ENCODE peak calls at places on chromosomes 6 and 20, in eight cellular contexts. One of them, this sample, is unnamed. For H3K4me1, the result is how much of the 10 kb centered on the place peaks cover.

GRCh38 chr20:4637081-4637797 is 84.5 kb upstream of the PRND start:
- DNase-seq in HCT116: no peak
- DNase-seq in SJCRH30: no peak
- DNase-seq in psoas muscle: no peak
- DNase-seq in adrenal gland: no peak
- DNase-seq in A549: no peak
- DNase-seq in pancreas: no peak
- DNase-seq in left ventricle myocardium inferior: no peak
- DNase-seq in this sample: no peak

GRCh38 chr6:43733471-43734293 is 36.3 kb upstream of the VEGFA start:
- DNase-seq in HCT116: no peak
- DNase-seq in A549: no peak
- DNase-seq in pancreas: no peak
- DNase-seq in psoas muscle: no peak
- DNase-seq in adrenal gland: no peak
- DNase-seq in left ventricle myocardium inferior: no peak
- DNase-seq in SJCRH30: no peak
- DNase-seq in this sample: no peak

GRCh38 chr20:39453890-39454289 is 491.7 kb downstream of the DHX35 start:
- DNase-seq in SJCRH30: no peak
- DNase-seq in psoas muscle: no peak
- DNase-seq in left ventricle myocardium inferior: no peak
- DNase-seq in pancreas: no peak
- DNase-seq in A549: no peak
- DNase-seq in HCT116: no peak
- DNase-seq in adrenal gland: no peak
- DNase-seq in this sample: no peak

GRCh38 chr6:150091466-150091865 is 22.5 kb upstream of the ULBP3 start:
- DNase-seq in pancreas: no peak
- DNase-seq in A549: no peak
- DNase-seq in psoas muscle: no peak
- DNase-seq in SJCRH30: no peak
- DNase-seq in left ventricle myocardium inferior: no peak
- DNase-seq in HCT116: no peak
- DNase-seq in adrenal gland: no peak
- DNase-seq in this sample: no peak

GRCh38 chr6:158969148-158969547 is 30.9 kb downstream of the RSPH3 start:
- DNase-seq in pancreas: no peak
- DNase-seq in HCT116: no peak
- DNase-seq in left ventricle myocardium inferior: no peak
- DNase-seq in A549: peak
- DNase-seq in psoas muscle: no peak
- DNase-seq in adrenal gland: no peak
- DNase-seq in SJCRH30: no peak
- DNase-seq in this sample: no peak

GRCh38 chr6:2021713-2022125 is 223.7 kb downstream of the GMDS start:
- DNase-seq in adrenal gland: peak
- DNase-seq in HCT116: no peak
- DNase-seq in pancreas: peak
- DNase-seq in A549: no peak
- DNase-seq in SJCRH30: peak
- DNase-seq in psoas muscle: peak
- DNase-seq in left ventricle myocardium inferior: peak
- DNase-seq in this sample: peak

GRCh38 chr6:108115598-108116058 is 41.1 kb upstream of the OSTM1 start:
- DNase-seq in pancreas: peak
- DNase-seq in left ventricle myocardium inferior: peak
- DNase-seq in A549: peak
- DNase-seq in psoas muscle: peak
- DNase-seq in HCT116: peak
- DNase-seq in SJCRH30: peak
- DNase-seq in adrenal gland: peak
- DNase-seq in this sample: no peak

GRCh38 chr20:53897884-53898557 is 172.4 kb downstream of the BCAS1 start:
- DNase-seq in A549: no peak
- DNase-seq in pancreas: no peak
- DNase-seq in adrenal gland: no peak
- DNase-seq in SJCRH30: peak
- DNase-seq in psoas muscle: no peak
- DNase-seq in left ventricle myocardium inferior: no peak
- DNase-seq in HCT116: no peak
- DNase-seq in this sample: no peak

GRCh38 chr20:47181056-47181862 is 175.2 kb downstream of the ZMYND8 start:
- DNase-seq in SJCRH30: peak
- DNase-seq in pancreas: no peak
- DNase-seq in HCT116: peak
- DNase-seq in psoas muscle: no peak
- DNase-seq in adrenal gland: no peak
- DNase-seq in A549: peak
- DNase-seq in left ventricle myocardium inferior: no peak
- DNase-seq in this sample: no peak

GRCh38 chr6:134945045-134945444 is 4.9 kb downstream of the ALDH8A1 start:
- DNase-seq in psoas muscle: no peak
- DNase-seq in pancreas: no peak
- DNase-seq in adrenal gland: no peak
- DNase-seq in SJCRH30: no peak
- DNase-seq in left ventricle myocardium inferior: no peak
- DNase-seq in A549: no peak
- DNase-seq in HCT116: no peak
- DNase-seq in this sample: no peak

GRCh38 chr6:170561550-170561949 is 7.4 kb downstream of the TBP start:
- DNase-seq in SJCRH30: no peak
- DNase-seq in A549: no peak
- DNase-seq in adrenal gland: no peak
- DNase-seq in psoas muscle: no peak
- DNase-seq in left ventricle myocardium inferior: no peak
- DNase-seq in HCT116: no peak
- DNase-seq in pancreas: no peak
- DNase-seq in this sample: no peak

GRCh38 chr20:50190251-50191064 is at the start of gene CEBPB:
- DNase-seq in adrenal gland: peak
- DNase-seq in HCT116: peak
- DNase-seq in pancreas: peak
- DNase-seq in psoas muscle: peak
- DNase-seq in SJCRH30: peak
- DNase-seq in A549: peak
- DNase-seq in left ventricle myocardium inferior: peak
- DNase-seq in this sample: peak

GRCh38 chr6:135191508-135192255 is 10.6 kb downstream of the MYB start:
- DNase-seq in adrenal gland: no peak
- DNase-seq in pancreas: no peak
- DNase-seq in left ventricle myocardium inferior: no peak
- DNase-seq in HCT116: no peak
- DNase-seq in psoas muscle: no peak
- DNase-seq in SJCRH30: no peak
- DNase-seq in A549: no peak
- DNase-seq in this sample: no peak

GRCh38 chr6:79048611-79049010 is 29.4 kb downstream of the PHIP start:
- DNase-seq in SJCRH30: peak
- DNase-seq in adrenal gland: peak
- DNase-seq in A549: peak
- DNase-seq in HCT116: peak
- DNase-seq in pancreas: no peak
- DNase-seq in left ventricle myocardium inferior: no peak
- DNase-seq in psoas muscle: no peak
- DNase-seq in this sample: no peak

GRCh38 chr6:57162516-57162915 is 9.6 kb upstream of the BAG2 start:
- DNase-seq in pancreas: no peak
- DNase-seq in adrenal gland: no peak
- DNase-seq in psoas muscle: no peak
- DNase-seq in left ventricle myocardium inferior: no peak
- DNase-seq in SJCRH30: no peak
- DNase-seq in A549: no peak
- DNase-seq in HCT116: no peak
- DNase-seq in this sample: no peak

GRCh38 chr6:19836799-19837510 is at the start of gene ID4:
- DNase-seq in HCT116: no peak
- DNase-seq in psoas muscle: peak
- DNase-seq in left ventricle myocardium inferior: peak
- DNase-seq in adrenal gland: peak
- DNase-seq in A549: peak
- DNase-seq in pancreas: peak
- DNase-seq in SJCRH30: peak
- DNase-seq in this sample: peak

GRCh38 chr6:33746651-33747100 is at the start of gene IP6K3:
- DNase-seq in A549: no peak
- DNase-seq in SJCRH30: peak
- DNase-seq in adrenal gland: no peak
- DNase-seq in left ventricle myocardium inferior: peak
- DNase-seq in pancreas: peak
- DNase-seq in HCT116: no peak
- DNase-seq in psoas muscle: peak
- DNase-seq in this sample: no peak
- H3K4me1 ChIP-seq in A549: under half
- H3K4me1 ChIP-seq in SJCRH30: under half
- H3K4me1 ChIP-seq in adrenal gland: under half
- H3K4me1 ChIP-seq in left ventricle myocardium inferior: under half
- H3K4me1 ChIP-seq in pancreas: under half
- H3K4me1 ChIP-seq in HCT116: under half
- H3K4me1 ChIP-seq in psoas muscle: under half
- H3K4me1 ChIP-seq in this sample: under half

DNA sequence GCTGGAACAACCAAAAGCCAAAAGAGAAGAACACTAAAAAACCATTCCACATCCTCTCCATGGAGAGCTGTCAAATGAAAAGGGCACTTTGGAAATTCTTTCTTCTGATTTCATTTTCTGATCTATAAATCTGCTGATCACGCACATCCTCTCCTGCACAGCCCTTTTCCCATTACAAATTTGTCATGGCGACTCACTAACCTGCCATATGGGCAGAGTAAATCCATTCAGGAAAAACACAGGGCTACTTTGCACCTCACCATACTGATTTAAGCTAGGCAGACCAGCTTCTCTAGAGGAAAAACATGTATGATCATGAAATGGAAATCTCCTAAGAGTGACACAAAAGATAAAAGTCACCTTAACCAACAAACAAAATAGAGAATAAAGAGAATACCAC is 26.0 kb downstream of the TOMM6 start:
- DNase-seq in adrenal gland: no peak
- DNase-seq in pancreas: no peak
- DNase-seq in A549: no peak
- DNase-seq in left ventricle myocardium inferior: no peak
- DNase-seq in SJCRH30: no peak
- DNase-seq in HCT116: no peak
- DNase-seq in psoas muscle: no peak
- DNase-seq in this sample: no peak
- H3K4me1 ChIP-seq in adrenal gland: under half
- H3K4me1 ChIP-seq in pancreas: under half
- H3K4me1 ChIP-seq in A549: under half
- H3K4me1 ChIP-seq in left ventricle myocardium inferior: under half
- H3K4me1 ChIP-seq in SJCRH30: under half
- H3K4me1 ChIP-seq in HCT116: under half
- H3K4me1 ChIP-seq in psoas muscle: under half
- H3K4me1 ChIP-seq in this sample: under half

GRCh38 chr20:1893721-1894470 is 1.3 kb upstream of the SIRPA start:
- DNase-seq in psoas muscle: no peak
- DNase-seq in SJCRH30: no peak
- DNase-seq in left ventricle myocardium inferior: peak
- DNase-seq in pancreas: no peak
- DNase-seq in HCT116: peak
- DNase-seq in adrenal gland: peak
- DNase-seq in A549: peak
- DNase-seq in this sample: peak
- H3K4me1 ChIP-seq in psoas muscle: under half
- H3K4me1 ChIP-seq in SJCRH30: under half
- H3K4me1 ChIP-seq in left ventricle myocardium inferior: under half
- H3K4me1 ChIP-seq in pancreas: under half
- H3K4me1 ChIP-seq in HCT116: under half
- H3K4me1 ChIP-seq in adrenal gland: half or more
- H3K4me1 ChIP-seq in A549: under half
- H3K4me1 ChIP-seq in this sample: under half

DNA sequence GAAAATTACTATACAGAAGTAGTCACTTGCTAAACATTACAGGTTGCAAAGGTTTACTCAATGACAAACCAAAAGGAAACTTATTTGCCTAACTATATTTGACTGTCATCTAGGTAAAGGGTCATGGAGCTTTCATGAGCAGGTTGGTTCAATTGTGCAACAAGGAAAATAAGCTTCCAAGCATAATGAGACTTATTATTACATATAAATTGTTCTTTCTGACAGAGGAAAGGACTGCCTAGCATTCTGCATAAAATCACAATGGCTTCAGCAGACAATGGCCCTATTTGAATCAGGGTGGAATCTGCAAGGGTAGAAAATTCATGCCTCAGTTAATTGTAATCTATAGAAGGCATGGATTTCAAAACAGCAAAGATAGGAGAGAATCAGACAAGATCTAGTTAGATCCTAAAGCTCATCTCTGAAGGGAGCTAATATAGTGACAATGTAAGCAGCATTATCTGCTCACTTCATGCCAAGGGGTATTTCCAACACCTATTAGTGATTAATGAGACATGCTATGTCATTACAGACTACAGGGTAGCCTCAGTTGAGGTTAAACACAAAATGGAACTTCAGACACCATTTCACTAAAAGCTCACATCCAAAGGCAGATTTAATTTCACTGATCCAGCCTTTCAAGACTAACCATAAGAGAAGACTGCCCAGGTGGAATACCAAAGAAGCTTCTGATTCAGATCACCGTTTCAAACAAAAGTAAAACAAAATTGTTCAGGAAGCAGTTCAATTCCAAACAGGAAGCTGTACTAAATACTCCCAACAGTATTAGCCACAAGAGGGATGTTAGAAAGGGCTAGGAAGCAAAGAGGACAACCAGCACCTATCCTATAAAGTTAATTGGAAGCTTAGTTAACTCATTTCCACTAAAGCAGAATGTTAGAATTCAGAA is 8.5 kb downstream of the STAU1 start:
- DNase-seq in adrenal gland: no peak
- DNase-seq in psoas muscle: no peak
- DNase-seq in left ventricle myocardium inferior: no peak
- DNase-seq in pancreas: no peak
- DNase-seq in A549: no peak
- DNase-seq in SJCRH30: no peak
- DNase-seq in HCT116: no peak
- DNase-seq in this sample: no peak
- H3K4me1 ChIP-seq in adrenal gland: under half
- H3K4me1 ChIP-seq in psoas muscle: under half
- H3K4me1 ChIP-seq in left ventricle myocardium inferior: half or more
- H3K4me1 ChIP-seq in pancreas: under half
- H3K4me1 ChIP-seq in A549: under half
- H3K4me1 ChIP-seq in SJCRH30: under half
- H3K4me1 ChIP-seq in HCT116: under half
- H3K4me1 ChIP-seq in this sample: under half

This sample was measured in right atrium auricular region.